ENCODE peak calls at places on chromosomes 5 and 9, in five cellular contexts. One of them, this sample, is unnamed.
A peak's percentile ranks its signal among the peaks of the same experiment; 100 is the strongest.

GRCh38 chr9:93501406-93501805 is 48.0 kb upstream of the FAM120AOS start:
- DNase-seq in body of pancreas: no peak
- DNase-seq in nucleus accumbens: no peak
- DNase-seq in frontal cortex: peak; percentile 20
- DNase-seq in AG09309: no peak
- DNase-seq in this sample: no peak

GRCh38 chr9:2492161-2492560 is 129.4 kb upstream of the VLDLR start:
- DNase-seq in frontal cortex: no peak
- DNase-seq in AG09309: no peak
- DNase-seq in nucleus accumbens: no peak
- DNase-seq in body of pancreas: no peak
- DNase-seq in this sample: no peak

GRCh38 chr5:128271859-128272446 is 188.4 kb downstream of the SLC12A2 start:
- DNase-seq in AG09309: peak; percentile 41
- DNase-seq in nucleus accumbens: no peak
- DNase-seq in frontal cortex: no peak
- DNase-seq in body of pancreas: no peak
- DNase-seq in this sample: no peak

GRCh38 chr5:7392401-7393024 is 3.4 kb upstream of the ADCY2 start:
- DNase-seq in AG09309: peak; percentile 10
- DNase-seq in body of pancreas: no peak
- DNase-seq in frontal cortex: no peak
- DNase-seq in nucleus accumbens: peak; percentile 34
- DNase-seq in this sample: no peak

GRCh38 chr5:180283026-180283615 is 8.8 kb downstream of the MAPK9 start:
- DNase-seq in AG09309: no peak
- DNase-seq in body of pancreas: no peak
- DNase-seq in frontal cortex: no peak
- DNase-seq in nucleus accumbens: no peak
- DNase-seq in this sample: no peak

GRCh38 chr9:128845186-128845931 is 15.8 kb upstream of the SPOUT1 start:
- DNase-seq in nucleus accumbens: no peak
- DNase-seq in body of pancreas: no peak
- DNase-seq in frontal cortex: no peak
- DNase-seq in AG09309: no peak
- DNase-seq in this sample: no peak

GRCh38 chr5:146645382-146645781 is 129.4 kb upstream of the GPR151 start:
- DNase-seq in body of pancreas: no peak
- DNase-seq in AG09309: no peak
- DNase-seq in nucleus accumbens: no peak
- DNase-seq in frontal cortex: no peak
- DNase-seq in this sample: no peak

GRCh38 chr5:15560421-15560820 is 60.4 kb downstream of the FBXL7 start:
- DNase-seq in nucleus accumbens: no peak
- DNase-seq in body of pancreas: no peak
- DNase-seq in AG09309: no peak
- DNase-seq in frontal cortex: no peak
- DNase-seq in this sample: no peak

GRCh38 chr9:72254881-72255545 is 105.8 kb downstream of the GDA start:
- DNase-seq in frontal cortex: no peak
- DNase-seq in nucleus accumbens: no peak
- DNase-seq in body of pancreas: no peak
- DNase-seq in AG09309: no peak
- DNase-seq in this sample: no peak

GRCh38 chr5:127031147-127031862 is 947 bp upstream of the MARCHF3 start:
- DNase-seq in body of pancreas: peak; percentile 20
- DNase-seq in frontal cortex: no peak
- DNase-seq in nucleus accumbens: no peak
- DNase-seq in AG09309: no peak
- DNase-seq in this sample: no peak

GRCh38 chr9:99000480-99001395 is 57.0 kb downstream of the COL15A1 start:
- DNase-seq in AG09309: no peak
- DNase-seq in nucleus accumbens: peak; percentile 12
- DNase-seq in body of pancreas: peak; percentile 36
- DNase-seq in frontal cortex: peak; percentile 45
- DNase-seq in this sample: no peak

GRCh38 chr5:38601843-38602424 is 45.5 kb upstream of the LIFR start:
- DNase-seq in AG09309: no peak
- DNase-seq in body of pancreas: no peak
- DNase-seq in nucleus accumbens: no peak
- DNase-seq in frontal cortex: no peak
- DNase-seq in this sample: no peak

GRCh38 chr5:74919487-74919886 is 53.3 kb upstream of the FAM169A start:
- DNase-seq in nucleus accumbens: peak; percentile 21
- DNase-seq in body of pancreas: no peak
- DNase-seq in AG09309: no peak
- DNase-seq in frontal cortex: peak; percentile 51
- DNase-seq in this sample: no peak

GRCh38 chr5:151770383-151771258 is 1.1 kb upstream of the G3BP1 start:
- DNase-seq in AG09309: no peak
- DNase-seq in frontal cortex: peak; percentile 71
- DNase-seq in nucleus accumbens: peak; percentile 75
- DNase-seq in body of pancreas: peak; percentile 77
- DNase-seq in this sample: peak; percentile 78

GRCh38 chr5:59564895-59565294 is 328.6 kb downstream of the PDE4D start:
- DNase-seq in AG09309: no peak
- DNase-seq in nucleus accumbens: no peak
- DNase-seq in body of pancreas: no peak
- DNase-seq in frontal cortex: no peak
- DNase-seq in this sample: no peak

GRCh38 chr9:92770005-92770995 is 5.7 kb upstream of the BICD2 start:
- DNase-seq in frontal cortex: no peak
- DNase-seq in AG09309: no peak
- DNase-seq in body of pancreas: no peak
- DNase-seq in nucleus accumbens: no peak
- DNase-seq in this sample: no peak

GRCh38 chr5:76787237-76787636 is 31.6 kb upstream of the F2RL1 start:
- DNase-seq in nucleus accumbens: no peak
- DNase-seq in AG09309: no peak
- DNase-seq in body of pancreas: peak; percentile 60
- DNase-seq in frontal cortex: no peak
- DNase-seq in this sample: no peak

GRCh38 chr9:91302831-91303230 is 58.9 kb downstream of the AUH start:
- DNase-seq in body of pancreas: no peak
- DNase-seq in AG09309: peak; percentile 67
- DNase-seq in nucleus accumbens: no peak
- DNase-seq in frontal cortex: peak; percentile 25
- DNase-seq in this sample: no peak

GRCh38 chr9:87667164-87667738 is 58.7 kb upstream of the CTSL start:
- DNase-seq in nucleus accumbens: no peak
- DNase-seq in body of pancreas: no peak
- DNase-seq in frontal cortex: no peak
- DNase-seq in AG09309: no peak
- DNase-seq in this sample: no peak

GRCh38 chr9:21402387-21403247 is 6.3 kb upstream of the IFNA8 start:
- DNase-seq in nucleus accumbens: peak; percentile 43
- DNase-seq in body of pancreas: no peak
- DNase-seq in frontal cortex: peak; percentile 28
- DNase-seq in AG09309: no peak
- DNase-seq in this sample: no peak

GRCh38 chr9:135468866-135469521 is 10.6 kb upstream of the PPP1R26 start:
- DNase-seq in body of pancreas: no peak
- DNase-seq in frontal cortex: no peak
- DNase-seq in nucleus accumbens: no peak
- DNase-seq in AG09309: no peak
- DNase-seq in this sample: no peak

GRCh38 chr5:108681079-108681921 is 66.4 kb upstream of the FER start:
- DNase-seq in body of pancreas: peak; percentile 30
- DNase-seq in nucleus accumbens: peak; percentile 2
- DNase-seq in frontal cortex: peak; percentile 59
- DNase-seq in AG09309: peak; percentile 56
- DNase-seq in this sample: no peak

GRCh38 chr9:96327694-96328352 is 25.8 kb upstream of the HSD17B3 start:
- DNase-seq in body of pancreas: peak; percentile 50
- DNase-seq in AG09309: no peak
- DNase-seq in frontal cortex: peak; percentile 54
- DNase-seq in nucleus accumbens: peak; percentile 13
- DNase-seq in this sample: no peak

GRCh38 chr5:58490397-58491072 is 700 bp upstream of the GAPT start:
- DNase-seq in AG09309: no peak
- DNase-seq in frontal cortex: no peak
- DNase-seq in nucleus accumbens: no peak
- DNase-seq in body of pancreas: no peak
- DNase-seq in this sample: no peak

GRCh38 chr5:133945561-133945960 is 22.9 kb downstream of the C5orf15 start:
- DNase-seq in nucleus accumbens: no peak
- DNase-seq in AG09309: no peak
- DNase-seq in frontal cortex: no peak
- DNase-seq in body of pancreas: no peak
- DNase-seq in this sample: no peak

GRCh38 chr9:100478192-100478591 is 5.2 kb downstream of the TMEFF1 start:
- DNase-seq in AG09309: no peak
- DNase-seq in body of pancreas: no peak
- DNase-seq in frontal cortex: no peak
- DNase-seq in nucleus accumbens: no peak
- DNase-seq in this sample: no peak

GRCh38 chr5:180862645-180863044 is 1.6 kb upstream of the ZFP62 start:
- DNase-seq in nucleus accumbens: no peak
- DNase-seq in AG09309: no peak
- DNase-seq in body of pancreas: no peak
- DNase-seq in frontal cortex: no peak
- DNase-seq in this sample: no peak

GRCh38 chr5:132134384-132134783 is 60.8 kb downstream of the CSF2 start:
- DNase-seq in nucleus accumbens: no peak
- DNase-seq in body of pancreas: no peak
- DNase-seq in AG09309: no peak
- DNase-seq in frontal cortex: no peak
- DNase-seq in this sample: no peak

GRCh38 chr5:68274847-68275700 is 59.5 kb downstream of the PIK3R1 start:
- DNase-seq in nucleus accumbens: no peak
- DNase-seq in body of pancreas: no peak
- DNase-seq in frontal cortex: no peak
- DNase-seq in AG09309: no peak
- DNase-seq in this sample: no peak

GRCh38 chr9:75734802-75735201 is 155.7 kb upstream of the PCSK5 start:
- DNase-seq in frontal cortex: no peak
- DNase-seq in AG09309: no peak
- DNase-seq in body of pancreas: no peak
- DNase-seq in nucleus accumbens: no peak
- DNase-seq in this sample: no peak

GRCh38 chr9:133252301-133252776 is 22.7 kb downstream of the ABO start:
- DNase-seq in frontal cortex: no peak
- DNase-seq in nucleus accumbens: no peak
- DNase-seq in body of pancreas: no peak
- DNase-seq in AG09309: no peak
- DNase-seq in this sample: no peak

GRCh38 chr5:78269088-78269703 is 25.3 kb downstream of the AP3B1 start:
- DNase-seq in body of pancreas: no peak
- DNase-seq in AG09309: no peak
- DNase-seq in nucleus accumbens: no peak
- DNase-seq in frontal cortex: peak; percentile 8
- DNase-seq in this sample: no peak

GRCh38 chr9:127523312-127523851 is 72.1 kb downstream of the LRSAM1 start:
- DNase-seq in body of pancreas: peak; percentile 19
- DNase-seq in nucleus accumbens: no peak
- DNase-seq in AG09309: no peak
- DNase-seq in frontal cortex: no peak
- DNase-seq in this sample: no peak

GRCh38 chr9:38074441-38074943 is 5.5 kb upstream of the SHB start:
- DNase-seq in AG09309: no peak
- DNase-seq in frontal cortex: no peak
- DNase-seq in body of pancreas: no peak
- DNase-seq in nucleus accumbens: no peak
- DNase-seq in this sample: no peak

GRCh38 chr5:71600783-71601182 is 13.6 kb downstream of the MCCC2 start:
- DNase-seq in body of pancreas: no peak
- DNase-seq in nucleus accumbens: no peak
- DNase-seq in frontal cortex: no peak
- DNase-seq in AG09309: no peak
- DNase-seq in this sample: no peak

GRCh38 chr5:52134013-52134650 is 653.6 kb upstream of the ITGA1 start:
- DNase-seq in AG09309: no peak
- DNase-seq in body of pancreas: no peak
- DNase-seq in nucleus accumbens: no peak
- DNase-seq in frontal cortex: no peak
- DNase-seq in this sample: no peak

GRCh38 chr9:14926941-14927624 is 16.9 kb upstream of the FREM1 start:
- DNase-seq in nucleus accumbens: no peak
- DNase-seq in frontal cortex: no peak
- DNase-seq in AG09309: no peak
- DNase-seq in body of pancreas: no peak
- DNase-seq in this sample: no peak

GRCh38 chr5:168342151-168342825 is 50.8 kb downstream of the WWC1 start:
- DNase-seq in frontal cortex: no peak
- DNase-seq in body of pancreas: no peak
- DNase-seq in nucleus accumbens: no peak
- DNase-seq in AG09309: no peak
- DNase-seq in this sample: no peak